ENCODE peak calls at places on chromosomes 5 and 9, in nine cellular contexts. Q is AML-193; O is GM04504; P is Right ventricle myocardium superior; V is CD4-positive, CD25-positive, alpha-beta regulatory T cell; R is glutamatergic neuron; Z is Calu3; L is PC-9; K is KBM-7. E is an unnamed sample.

GRCh38 chr9:130662099-130662926 is 2.1 kb upstream of the PRDM12 start:
- DNase-seq in K (no peak), V (no peak), P (no peak), L (no peak), O (no peak), Z (no peak), R (no peak), Q (no peak), E (no peak)

GRCh38 chr5:133839721-133840120 is 128.7 kb downstream of the C5orf15 start:
- DNase-seq in O (no peak), Q (no peak), K (no peak), Z (no peak), P (no peak), R (no peak), L (no peak), V (no peak), E (no peak)

GRCh38 chr5:58215364-58215763 is 244.5 kb downstream of the PLK2 start:
- DNase-seq in Z (no peak), Q (no peak), L (no peak), R (no peak), K (no peak), V (no peak), O (no peak), P (no peak), E (no peak)

GRCh38 chr9:108654566-108654965 is 201.2 kb downstream of the ACTL7B start:
- DNase-seq in O (no peak), Z (no peak), Q (no peak), P (no peak), L (no peak), R (no peak), K (no peak), V (no peak), E (no peak)

GRCh38 chr9:132192728-132193127 is 30.9 kb downstream of the NTNG2 start:
- DNase-seq in K (no peak), V (no peak), O (no peak), P (no peak), R (peak; percentile 70), Z (no peak), Q (no peak), L (no peak), E (no peak)

GRCh38 chr9:83234541-83234940 is 171.6 kb upstream of the RASEF start:
- DNase-seq in R (no peak), O (no peak), Z (no peak), Q (no peak), K (no peak), V (no peak), L (no peak), P (no peak), E (no peak)

GRCh38 chr5:132434391-132434790 is 56.2 kb downstream of the IRF1 start:
- DNase-seq in L (no peak), R (no peak), O (no peak), Z (no peak), K (no peak), V (no peak), Q (no peak), P (no peak), E (no peak)

GRCh38 chr9:33263936-33264472 is 504 bp downstream of the BAG1 start:
- DNase-seq in K (peak; percentile 46), Z (no peak), R (no peak), V (peak; percentile 60), O (no peak), L (no peak), P (peak; percentile 75), Q (peak; percentile 25), E (peak; percentile 32)

GRCh38 chr5:44385236-44385940 is 3.8 kb downstream of the FGF10 start:
- DNase-seq in O (no peak), L (no peak), V (no peak), P (no peak), Z (no peak), K (peak; percentile 34), R (no peak), Q (peak; percentile 33), E (no peak)

GRCh38 chr9:109551651-109552050 is 53.5 kb upstream of the PTPN3 start:
- DNase-seq in K (no peak), Z (no peak), L (no peak), V (no peak), Q (no peak), O (no peak), R (no peak), P (no peak), E (no peak)

GRCh38 chr5:159341145-159341544 is 10.9 kb upstream of the IL12B start:
- DNase-seq in V (no peak), R (no peak), P (no peak), Z (no peak), O (no peak), K (no peak), Q (no peak), L (no peak), E (no peak)

GRCh38 chr5:112419596-112420110 is 576 bp upstream of the EPB41L4A start:
- DNase-seq in K (peak; percentile 23), R (peak; percentile 83), Z (peak; percentile 79), O (no peak), Q (no peak), P (peak; percentile 82), L (peak; percentile 62), V (no peak), E (no peak)

GRCh38 chr5:107542831-107543231 is 127.9 kb downstream of the EFNA5 start:
- DNase-seq in R (no peak), P (peak; percentile 82), O (peak; percentile 40), K (no peak), Q (no peak), L (peak; percentile 67), Z (peak; percentile 73), V (no peak), E (no peak)

GRCh38 chr5:77806213-77806843 is 30.2 kb upstream of the TBCA start:
- DNase-seq in V (peak; percentile 30), P (no peak), Q (peak; percentile 17), K (no peak), Z (no peak), R (no peak), O (no peak), L (no peak), E (no peak)

GRCh38 chr5:77971965-77972544 is 195.9 kb upstream of the TBCA start:
- DNase-seq in K (no peak), P (no peak), V (peak; percentile 5), L (no peak), O (no peak), Z (no peak), Q (no peak), R (no peak), E (no peak)

GRCh38 chr9:114774504-114774903 is 31.3 kb downstream of the TNFSF15 start:
- DNase-seq in P (no peak), R (no peak), Z (no peak), O (no peak), V (peak; percentile 30), Q (no peak), K (no peak), L (no peak), E (no peak)

GRCh38 chr5:87074934-87075541 is 192.6 kb upstream of the RASA1 start:
- DNase-seq in Z (peak; percentile 86), P (no peak), V (peak; percentile 84), K (peak; percentile 50), L (peak; percentile 49), Q (no peak), R (no peak), O (no peak), E (no peak)

GRCh38 chr5:135880278-135880677 is 15.4 kb downstream of the IL9 start:
- DNase-seq in Z (peak; percentile 67), L (peak; percentile 30), K (peak; percentile 28), Q (peak; percentile 2), P (no peak), V (no peak), R (no peak), O (no peak), E (no peak)

GRCh38 chr9:116149844-116150243 is 3.7 kb upstream of the PAPPA start:
- DNase-seq in K (peak; percentile 37), Z (peak; percentile 27), P (no peak), R (peak; percentile 67), O (no peak), L (no peak), Q (no peak), V (peak; percentile 3), E (no peak)

GRCh38 chr5:126020770-126021169 is 402.4 kb upstream of the GRAMD2B start:
- DNase-seq in V (no peak), Q (no peak), P (no peak), Z (no peak), O (no peak), R (no peak), L (no peak), K (no peak), E (no peak)

GRCh38 chr5:59587489-59588337 is 305.8 kb downstream of the PDE4D start:
- DNase-seq in P (peak; percentile 64), Q (no peak), R (peak; percentile 84), K (peak; percentile 70), L (no peak), Z (peak; percentile 77), V (no peak), O (peak; percentile 37), E (no peak)

GRCh38 chr5:126808619-126809018 is 31.7 kb downstream of the LMNB1 start:
- DNase-seq in V (peak; percentile 45), Q (peak; percentile 72), P (no peak), O (no peak), Z (no peak), R (no peak), K (peak; percentile 77), L (no peak), E (no peak)

GRCh38 chr9:120755827-120756434 is 37.3 kb downstream of the FBXW2 start:
- DNase-seq in Z (peak; percentile 58), V (peak; percentile 74), P (no peak), Q (peak; percentile 52), L (peak; percentile 61), O (peak; percentile 18), K (peak; percentile 73), R (peak; percentile 60), E (peak; percentile 48)

GRCh38 chr5:76431779-76432178 is 28.7 kb downstream of the IQGAP2 start:
- DNase-seq in O (no peak), Z (no peak), L (no peak), R (no peak), V (no peak), P (no peak), Q (no peak), K (no peak), E (no peak)

GRCh38 chr5:163889369-163889768 is 383.9 kb downstream of the MAT2B start:
- DNase-seq in R (no peak), V (no peak), O (no peak), P (no peak), L (no peak), K (no peak), Z (no peak), Q (peak; percentile 65), E (no peak)

GRCh38 chr5:1103505-1104326 is 8.1 kb downstream of the SLC12A7 start:
- DNase-seq in Q (no peak), Z (no peak), P (peak; percentile 93), V (peak; percentile 32), O (no peak), R (no peak), K (peak; percentile 60), L (no peak), E (peak; percentile 9)

GRCh38 chr5:146667633-146668032 is 151.6 kb upstream of the GPR151 start:
- DNase-seq in P (no peak), Z (no peak), K (no peak), Q (no peak), O (peak; percentile 10), R (no peak), L (no peak), V (no peak), E (no peak)

GRCh38 chr9:30773427-30773826 is 1611.0 kb upstream of the ACO1 start:
- DNase-seq in P (no peak), L (no peak), O (no peak), Q (no peak), K (no peak), Z (no peak), R (no peak), V (no peak), E (no peak)

GRCh38 chr5:138639326-138639725 is 64.1 kb upstream of the HSPA9 start:
- DNase-seq in Q (no peak), P (no peak), K (no peak), V (no peak), O (no peak), R (no peak), Z (no peak), L (no peak), E (no peak)

GRCh38 chr5:1526681-1527131 is 2.9 kb upstream of the LPCAT1 start:
- DNase-seq in L (no peak), Q (no peak), R (no peak), P (peak; percentile 30), K (no peak), Z (no peak), V (no peak), O (no peak), E (no peak)

GRCh38 chr5:169350759-169351240 is 49.9 kb upstream of the SLIT3 start:
- DNase-seq in P (no peak), L (peak; percentile 86), O (peak; percentile 98), Q (no peak), V (no peak), K (no peak), Z (peak; percentile 18), R (no peak), E (no peak)

E was measured in effector CD8-positive, alpha-beta T cell.